ENCODE peak calls at places on chromosomes 4 and X, in nine cellular contexts. O, V, C, T, F, B, I, Z and J are unnamed samples.

GRCh38 chrX:98380106-98380505 is 1496.4 kb downstream of the RPA4 start:
- DNase-seq in O (no peak), V (peak), C (no peak), T (no peak), F (no peak), B (no peak), I (peak), Z (no peak), J (no peak)

GRCh38 chr4:56240554-56241190 is 146.6 kb downstream of the AASDH start:
- DNase-seq in O (no peak), V (no peak), C (no peak), T (no peak), F (no peak), B (no peak), I (no peak), Z (no peak), J (no peak)

GRCh38 chr4:145735330-145735638 is 55.3 kb downstream of the C4orf51 start:
- DNase-seq in O (no peak), V (no peak), C (no peak), T (no peak), F (no peak), B (peak), I (peak), Z (no peak), J (no peak)

GRCh38 chr4:101356928-101357327 is 9.6 kb upstream of the PPP3CA start:
- DNase-seq in O (no peak), V (no peak), C (no peak), T (no peak), F (no peak), B (peak), I (peak), Z (no peak), J (no peak)

GRCh38 chrX:11770320-11770719 is 12.3 kb downstream of the MSL3 start:
- DNase-seq in O (peak), V (peak), C (peak), T (peak), F (no peak), B (peak), I (peak), Z (peak), J (peak)

GRCh38 chr4:140065393-140065792 is 88.6 kb downstream of the MAML3 start:
- DNase-seq in O (no peak), V (no peak), C (no peak), T (no peak), F (no peak), B (no peak), I (no peak), Z (no peak), J (no peak)

GRCh38 chr4:41095973-41096372 is 118.4 kb downstream of the APBB2 start:
- DNase-seq in O (no peak), V (no peak), C (no peak), T (no peak), F (no peak), B (no peak), I (no peak), Z (peak), J (no peak)

GRCh38 chr4:44629280-44629866 is 22.1 kb downstream of the YIPF7 start:
- DNase-seq in O (peak), V (peak), C (no peak), T (peak), F (no peak), B (peak), I (peak), Z (peak), J (no peak)

GRCh38 chrX:140274761-140275525 is 229.9 kb downstream of the SOX3 start:
- DNase-seq in O (no peak), V (no peak), C (no peak), T (no peak), F (no peak), B (peak), I (peak), Z (no peak), J (no peak)

GRCh38 chr4:39472396-39472795 is 13.5 kb downstream of the LIAS start:
- DNase-seq in O (no peak), V (no peak), C (no peak), T (no peak), F (no peak), B (no peak), I (no peak), Z (no peak), J (no peak)

GRCh38 chrX:120517936-120518335 is 42.8 kb downstream of the CUL4B start:
- DNase-seq in O (no peak), V (no peak), C (no peak), T (no peak), F (no peak), B (peak), I (no peak), Z (no peak), J (no peak)

GRCh38 chr4:91113130-91113706 is 986.0 kb downstream of the CCSER1 start:
- DNase-seq in O (peak), V (no peak), C (no peak), T (no peak), F (no peak), B (peak), I (peak), Z (peak), J (no peak)